ENCODE peak calls at places on chromosomes 11 and 22, in seven cellular contexts. D is Peyer's patch, E is astrocyte of the cerebellum, J is AG08395, W is midbrain, M is amygdala, A is WERI-Rb-1. Y is an unnamed sample.

GRCh38 chr22:36341640-36342041 is 46.1 kb downstream of the MYH9 start:
- DNase-seq in D (no peak), E (no peak), J (no peak), W (peak; percentile 69), M (no peak), A (no peak), Y (no peak)

GRCh38 chr11:124835918-124836317 is 29.3 kb upstream of the ROBO3 start:
- DNase-seq in D (no peak), E (no peak), J (no peak), W (no peak), M (no peak), A (no peak), Y (no peak)

GRCh38 chr11:116882386-116882785 is 45.0 kb upstream of the APOA1 start:
- DNase-seq in D (no peak), E (peak; percentile 45), J (peak; percentile 84), W (no peak), M (no peak), A (no peak), Y (no peak)

GRCh38 chr22:30332994-30333706 is 6.4 kb upstream of the TBC1D10A start:
- DNase-seq in D (no peak), E (no peak), J (no peak), W (no peak), M (no peak), A (no peak), Y (no peak)

GRCh38 chr11:45646275-45646970 is 19.0 kb downstream of the CHST1 start:
- DNase-seq in D (no peak), E (no peak), J (peak; percentile 47), W (no peak), M (no peak), A (no peak), Y (no peak)

GRCh38 chr11:73942030-73942429 is 8.8 kb upstream of the DNAJB13 start:
- DNase-seq in D (no peak), E (no peak), J (no peak), W (no peak), M (no peak), A (no peak), Y (no peak)

GRCh38 chr11:33065445-33066178 is 26.2 kb downstream of the TCP11L1 start:
- DNase-seq in D (peak; percentile 85), E (peak; percentile 32), J (peak; percentile 68), W (peak; percentile 31), M (peak; percentile 30), A (peak; percentile 79), Y (peak; percentile 10)

GRCh38 chr11:19368726-19369364 is 128.1 kb upstream of the E2F8 start:
- DNase-seq in D (no peak), E (no peak), J (peak; percentile 56), W (no peak), M (no peak), A (no peak), Y (no peak)

GRCh38 chr11:126411971-126412381 is 56.5 kb downstream of the ST3GAL4 start:
- DNase-seq in D (no peak), E (no peak), J (no peak), W (no peak), M (no peak), A (peak; percentile 48), Y (no peak)